ENCODE peak calls at places on chromosomes 2 and 18, in eight cellular contexts. M, L, Y, E, O, D, C and J are unnamed samples.

GRCh38 chr2:129734343-129735034 is 245.0 kb upstream of the RAB6C start:
- DNase-seq in L (no peak), C (no peak), O (no peak), M (no peak), E (no peak), D (no peak), Y (no peak), J (no peak)

GRCh38 chr2:184599054-184599874 is 935 bp downstream of the ZNF804A start:
- DNase-seq in L (no peak), E (no peak), M (no peak), Y (no peak), O (no peak), C (peak), D (peak), J (peak)

GRCh38 chr2:16656087-16656486 is 9.5 kb downstream of the CYRIA start:
- DNase-seq in Y (no peak), M (no peak), D (no peak), L (no peak), O (no peak), C (no peak), E (no peak), J (no peak)

GRCh38 chr2:75641587-75641986 is 5.0 kb upstream of the MRPL19 start:
- DNase-seq in L (no peak), E (no peak), Y (no peak), O (no peak), M (no peak), D (peak), C (no peak), J (peak)

GRCh38 chr2:23711979-23712755 is 214.8 kb downstream of the ATAD2B start:
- DNase-seq in C (no peak), M (no peak), E (peak), Y (peak), L (no peak), D (peak), O (no peak), J (no peak)

GRCh38 chr2:101619191-101619591 is 78.3 kb upstream of the MAP4K4 start:
- DNase-seq in O (no peak), E (peak), Y (no peak), M (no peak), D (peak), L (no peak), C (no peak), J (no peak)

GRCh38 chr2:23487735-23488492 is 102.9 kb downstream of the KLHL29 start:
- DNase-seq in C (peak), E (no peak), D (peak), M (no peak), L (no peak), O (peak), Y (no peak), J (peak)

GRCh38 chr2:127049927-127050802 is 56.8 kb downstream of the BIN1 start:
- DNase-seq in Y (peak), C (peak), M (no peak), O (no peak), E (peak), L (peak), D (peak), J (peak)

GRCh38 chr18:35491689-35492077 is 6.1 kb downstream of the INO80C start:
- DNase-seq in M (no peak), Y (peak), C (no peak), O (no peak), E (no peak), L (no peak), D (no peak), J (no peak)

GRCh38 chr2:209579236-209579749 is 155.4 kb downstream of the MAP2 start:
- DNase-seq in D (peak), L (no peak), O (no peak), Y (no peak), M (peak), E (no peak), C (peak), J (peak)

GRCh38 chr2:53840580-53840979 is 19.2 kb downstream of the GPR75 start:
- DNase-seq in E (no peak), D (no peak), M (no peak), L (no peak), O (no peak), C (no peak), Y (no peak), J (no peak)

GRCh38 chr18:45775241-45775676 is 50.2 kb upstream of the SIGLEC15 start:
- DNase-seq in Y (no peak), L (peak), O (no peak), D (peak), E (peak), M (no peak), C (peak), J (peak)

GRCh38 chr2:206556357-206556949 is 85.8 kb upstream of the FAM237A start:
- DNase-seq in O (no peak), D (peak), E (no peak), Y (peak), M (no peak), L (no peak), C (peak), J (peak)

GRCh38 chr2:1613731-1614354 is 130.5 kb downstream of the PXDN start:
- DNase-seq in O (no peak), D (peak), L (no peak), E (no peak), M (no peak), C (no peak), Y (no peak), J (peak)

GRCh38 chr2:96727431-96727830 is 12.4 kb downstream of the LMAN2L start:
- DNase-seq in O (peak), D (peak), C (no peak), E (peak), Y (no peak), L (no peak), M (no peak), J (peak)

GRCh38 chr2:67462741-67463496 is 65.8 kb downstream of the ETAA1 start:
- DNase-seq in M (no peak), D (no peak), E (no peak), Y (no peak), C (no peak), L (no peak), O (no peak), J (peak)

GRCh38 chr2:71901466-71901865 is 246.2 kb downstream of the CYP26B1 start:
- DNase-seq in E (no peak), M (no peak), Y (no peak), D (no peak), C (peak), L (no peak), O (peak), J (no peak)

GRCh38 chr18:48930926-48931325 is 19.8 kb downstream of the SMAD7 start:
- DNase-seq in D (no peak), M (no peak), Y (no peak), O (no peak), L (no peak), E (no peak), C (no peak), J (peak)

GRCh38 chr2:55123851-55124269 is 73.6 kb upstream of the RTN4 start:
- DNase-seq in D (no peak), M (no peak), E (no peak), L (no peak), Y (no peak), C (no peak), O (no peak), J (no peak)

GRCh38 chr18:13696961-13697360 is 29.4 kb downstream of the FAM210A start:
- DNase-seq in M (no peak), Y (no peak), D (peak), E (no peak), O (no peak), L (no peak), C (no peak), J (peak)